ENCODE peak calls at places on chromosomes 13 and 19, in five cellular contexts. R is fibroblast of lung, J is A549, D is transverse colon, Z is upper lobe of right lung. M is an unnamed sample.

GRCh38 chr13:49938921-49939320 is 2.8 kb upstream of the SPRYD7 start:
- DNase-seq in J (no peak), Z (no peak), D (peak), R (peak), M (no peak)

GRCh38 chr13:56528040-56528760 is 612.5 kb upstream of the PRR20A start:
- DNase-seq in Z (no peak), R (no peak), D (no peak), J (no peak), M (no peak)

GRCh38 chr19:23056516-23056915 is 53.5 kb upstream of the ZNF728 start:
- DNase-seq in R (no peak), J (no peak), D (no peak), Z (no peak), M (no peak)

GRCh38 chr13:85738696-85739320 is 60.4 kb downstream of the SLITRK6 start:
- DNase-seq in R (no peak), J (no peak), D (no peak), Z (no peak), M (no peak)

GRCh38 chr19:36547001-36547732 is 19.1 kb upstream of the ZNF260 start:
- DNase-seq in Z (no peak), J (peak), D (no peak), R (peak), M (no peak)

GRCh38 chr19:35153701-35154534 is 617 bp upstream of the FXYD5 start:
- DNase-seq in J (peak), D (peak), Z (peak), R (no peak), M (peak)

GRCh38 chr19:11942843-11943108 is 17.9 kb downstream of the ZNF700 start:
- DNase-seq in J (no peak), Z (no peak), D (no peak), R (no peak), M (no peak)

GRCh38 chr13:20686863-20687579 is 16.5 kb upstream of the IL17D start:
- DNase-seq in D (no peak), J (no peak), Z (no peak), R (no peak), M (no peak)

GRCh38 chr13:111322916-111323331 is 2.5 kb downstream of the TEX29 start:
- DNase-seq in J (no peak), Z (no peak), D (no peak), R (no peak), M (peak)

GRCh38 chr19:30393046-30393445 is 20.9 kb downstream of the ZNF536 start:
- DNase-seq in D (no peak), Z (no peak), J (no peak), R (no peak), M (no peak)

GRCh38 chr13:26340812-26341211 is 86.9 kb downstream of the CDK8 start:
- DNase-seq in J (no peak), R (no peak), D (no peak), Z (no peak), M (no peak)

GRCh38 chr13:114073881-114074551 is 58.4 kb downstream of the RASA3 start:
- DNase-seq in J (no peak), Z (peak), R (no peak), D (no peak), M (no peak)

GRCh38 chr13:103799028-103799427 is 732.8 kb upstream of the SLC10A2 start:
- DNase-seq in D (no peak), R (no peak), Z (no peak), J (no peak), M (no peak)

GRCh38 chr13:50843256-50844043 is at the start of gene DLEU7:
- DNase-seq in J (no peak), D (no peak), Z (no peak), R (no peak), M (no peak)

GRCh38 chr13:39405596-39405995 is 197.4 kb downstream of the LHFPL6 start:
- DNase-seq in R (no peak), Z (no peak), D (no peak), J (no peak), M (no peak)

GRCh38 chr19:35451278-35452096 is 3.4 kb downstream of the FFAR2 start:
- DNase-seq in D (no peak), R (no peak), Z (no peak), J (no peak), M (no peak)

GRCh38 chr19:48963371-48964204 is 1.5 kb upstream of the FTL start:
- DNase-seq in J (peak), Z (peak), D (peak), R (peak), M (peak)

GRCh38 chr13:103282571-103283450 is 216.6 kb upstream of the SLC10A2 start:
- DNase-seq in R (peak), Z (no peak), J (peak), D (no peak), M (no peak)

GRCh38 chr13:110957181-110957884 is 42.5 kb upstream of the ANKRD10 start:
- DNase-seq in R (peak), D (no peak), J (peak), Z (no peak), M (no peak)

GRCh38 chr13:104382941-104383340 is 1316.7 kb upstream of the SLC10A2 start:
- DNase-seq in J (no peak), Z (no peak), D (no peak), R (peak), M (no peak)

GRCh38 chr19:6588508-6589345 is 2.2 kb downstream of the CD70 start:
- DNase-seq in D (no peak), R (no peak), Z (no peak), J (no peak), M (no peak)

GRCh38 chr13:45436332-45436731 is 18.2 kb upstream of the SLC25A30 start:
- DNase-seq in J (no peak), R (no peak), D (no peak), Z (no peak), M (no peak)

GRCh38 chr13:99468971-99469545 is 32.2 kb upstream of the TM9SF2 start:
- DNase-seq in J (no peak), D (no peak), Z (no peak), R (no peak), M (no peak)

GRCh38 chr13:109400192-109400591 is 386.2 kb downstream of the IRS2 start:
- DNase-seq in R (no peak), Z (peak), J (no peak), D (peak), M (no peak)

GRCh38 chr13:60221581-60221980 is 57.9 kb upstream of the DIAPH3 start:
- DNase-seq in Z (no peak), R (no peak), J (no peak), D (no peak), M (no peak)

GRCh38 chr13:60227168-60227567 is 63.4 kb upstream of the DIAPH3 start:
- DNase-seq in R (no peak), J (no peak), D (no peak), Z (no peak), M (no peak)

GRCh38 chr13:60230593-60230992 is 66.9 kb upstream of the DIAPH3 start:
- DNase-seq in Z (no peak), D (no peak), R (peak), J (no peak), M (no peak)

GRCh38 chr13:60229708-60230272 is 66.1 kb upstream of the DIAPH3 start:
- DNase-seq in D (no peak), R (no peak), J (no peak), Z (no peak), M (no peak)

DNA sequence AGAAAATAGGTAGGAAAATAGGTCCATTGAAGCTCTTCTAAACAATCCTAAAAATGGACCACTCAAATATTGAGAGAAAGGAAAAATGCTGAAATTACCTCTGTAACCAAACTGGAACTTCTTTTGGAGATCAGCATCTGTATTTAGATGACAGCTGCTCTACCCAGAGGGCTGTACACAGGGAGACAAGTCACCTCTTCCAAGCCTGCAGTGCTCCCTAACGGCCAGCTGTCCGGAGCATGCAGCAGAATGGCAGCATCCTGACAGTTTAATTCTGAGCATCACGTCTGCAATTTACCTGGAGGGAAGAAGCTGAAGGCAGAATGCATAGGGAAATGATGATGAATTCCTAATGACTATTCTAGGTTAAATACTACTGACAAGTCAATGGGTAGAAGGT is 62.8 kb upstream of the DIAPH3 start:
- DNase-seq in Z (no peak), J (peak), D (peak), R (peak), M (no peak)
- TF ChIP-seq CTCF in Z (no peak), J (no peak), D (no peak), R (peak), M (no peak)

GRCh38 chr19:10713317-10713716 is 4.6 kb upstream of the DNM2 start:
- DNase-seq in Z (no peak), R (no peak), J (no peak), D (peak), M (no peak)

GRCh38 chr19:10707440-10707839 is 6.2 kb downstream of the QTRT1 start:
- DNase-seq in Z (no peak), J (no peak), D (no peak), R (no peak), M (no peak)

GRCh38 chr19:10708261-10708660 is 7.0 kb downstream of the QTRT1 start:
- DNase-seq in Z (no peak), R (no peak), J (no peak), D (no peak), M (no peak)

GRCh38 chr19:10712754-10713153 is 5.1 kb upstream of the DNM2 start:
- DNase-seq in R (no peak), Z (no peak), D (peak), J (no peak), M (no peak)

DNA sequence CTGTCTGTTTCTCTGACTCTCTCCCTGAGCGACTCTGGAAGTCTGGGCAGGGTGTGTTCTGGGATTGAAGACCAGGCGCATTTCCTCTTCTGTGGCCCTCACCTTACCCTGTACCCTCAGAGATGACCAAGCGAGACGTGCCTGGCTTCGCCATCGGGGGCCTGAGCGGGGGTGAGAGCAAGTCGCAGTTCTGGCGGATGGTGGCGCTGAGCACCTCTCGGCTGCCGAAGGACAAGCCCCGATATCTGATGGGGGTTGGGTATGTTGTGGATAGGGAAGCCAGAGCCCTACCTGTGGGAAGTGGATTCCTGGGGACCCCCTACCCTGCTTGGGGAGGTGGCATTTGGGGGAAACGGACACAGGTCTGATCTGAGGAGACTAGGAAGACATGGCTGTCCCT is 5.8 kb upstream of the DNM2 start:
- DNase-seq in J (no peak), Z (no peak), R (no peak), D (peak), M (no peak)
- TF ChIP-seq CTCF in J (no peak), Z (no peak), R (no peak), D (peak), M (no peak)

GRCh38 chr13:74015137-74015536 is 119.1 kb downstream of the KLF12 start:
- DNase-seq in Z (no peak), D (no peak), R (peak), J (no peak), M (no peak)
- TF ChIP-seq CTCF in Z (peak), D (peak), R (no peak), J (peak), M (no peak)

GRCh38 chr19:44697670-44698034 is 1.3 kb upstream of the CEACAM16 start:
- DNase-seq in R (no peak), J (no peak), Z (no peak), D (no peak), M (no peak)

GRCh38 chr19:44696939-44697669 is 1.8 kb upstream of the CEACAM16 start:
- DNase-seq in R (no peak), J (no peak), D (no peak), Z (peak), M (no peak)

GRCh38 chr19:44692379-44692721 is 6.6 kb upstream of the CEACAM16 start:
- DNase-seq in R (no peak), D (no peak), J (no peak), Z (no peak), M (no peak)

GRCh38 chr19:44690131-44690440 is 8.9 kb upstream of the CEACAM16 start:
- DNase-seq in Z (no peak), R (no peak), D (no peak), J (no peak), M (no peak)

DNA sequence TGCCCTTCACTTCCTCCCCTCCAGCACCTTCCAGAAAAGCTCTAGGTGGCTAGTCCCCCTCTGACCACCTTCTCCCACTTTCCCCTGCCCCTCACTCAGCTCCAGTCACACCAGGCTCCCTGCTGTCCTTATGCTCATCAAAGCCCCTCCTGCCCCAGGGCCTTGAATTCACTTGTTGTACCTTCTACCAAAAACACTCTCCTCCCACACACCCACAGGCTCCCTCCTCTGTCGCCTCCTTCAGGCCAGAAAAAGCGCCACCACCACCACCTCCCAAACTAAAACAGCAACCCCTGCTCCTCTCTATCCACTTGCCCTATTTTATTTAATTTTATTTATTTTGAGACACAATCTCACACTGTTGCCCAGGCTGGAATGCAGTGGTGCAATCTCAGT is 4.8 kb upstream of the CEACAM16 start:
- DNase-seq in D (no peak), R (no peak), J (no peak), Z (no peak), M (no peak)
- TF ChIP-seq CTCF in D (no peak), R (peak), J (peak), Z (peak), M (peak)

DNA sequence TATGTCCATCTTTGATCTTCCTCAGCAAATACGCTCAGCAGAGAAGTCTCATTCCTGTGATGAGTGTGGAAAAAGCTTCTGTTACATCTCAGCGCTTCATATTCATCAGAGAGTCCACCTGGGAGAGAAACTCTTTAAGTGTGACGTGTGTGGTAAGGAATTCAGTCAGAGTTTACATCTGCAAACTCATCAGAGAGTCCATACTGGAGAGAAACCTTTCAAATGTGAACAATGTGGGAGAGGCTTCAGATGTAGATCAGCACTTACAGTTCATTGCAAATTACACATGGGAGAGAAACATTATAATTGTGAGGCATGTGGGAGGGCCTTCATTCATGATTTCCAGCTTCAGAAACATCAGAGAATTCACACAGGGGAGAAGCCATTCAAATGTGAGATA is 5.7 kb upstream of the ZNF284 start:
- DNase-seq in Z (no peak), D (no peak), R (no peak), J (no peak), M (no peak)
- TF ChIP-seq CTCF in Z (no peak), D (no peak), R (no peak), J (no peak), M (no peak)

DNA sequence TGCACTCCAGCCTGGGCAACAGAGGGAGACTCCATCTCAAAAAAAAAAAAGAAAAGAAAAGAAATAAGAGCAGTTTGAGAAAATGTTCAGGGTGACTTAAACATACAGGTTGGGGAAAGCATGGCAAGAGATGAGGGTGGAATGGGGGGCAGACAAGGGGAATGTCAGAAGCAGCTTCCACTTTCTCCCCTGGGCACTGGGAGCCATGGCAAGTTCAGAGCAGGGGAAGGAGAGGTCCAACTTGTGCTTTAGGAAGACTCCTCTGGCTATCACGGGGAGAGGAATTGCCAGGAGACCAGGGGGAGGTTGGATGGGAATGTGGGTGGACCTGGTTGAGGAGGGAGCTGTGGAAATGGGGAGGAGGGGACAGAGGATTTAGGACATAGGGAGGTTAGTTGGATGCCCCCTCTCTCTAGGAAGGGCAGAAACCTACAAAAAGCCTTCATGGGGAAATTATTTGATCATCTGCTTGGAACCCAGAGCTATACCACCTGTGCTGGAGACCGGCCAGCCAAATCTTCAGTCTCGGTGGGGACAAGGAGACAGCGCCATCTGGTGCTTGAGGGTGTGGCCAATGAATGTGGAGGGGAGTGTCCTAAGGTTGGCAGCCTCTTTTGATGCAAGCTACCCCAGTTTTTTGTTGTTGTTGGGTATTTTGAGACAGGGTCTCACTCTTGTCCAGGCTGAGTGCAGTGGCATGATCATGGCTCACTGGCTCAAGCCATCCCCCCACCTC is 7.3 kb upstream of the STRN4 start:
- DNase-seq in R (no peak), D (peak), Z (no peak), J (peak), M (no peak)
- TF ChIP-seq CTCF in R (no peak), D (peak), Z (peak), J (peak), M (peak)

GRCh38 chr19:10566408-10566657 is 523 bp upstream of the KRI1 start:
- DNase-seq in J (no peak), R (no peak), D (no peak), Z (no peak), M (no peak)

GRCh38 chr19:10565567-10566407 is at the start of gene KRI1:
- DNase-seq in J (peak), Z (peak), D (peak), R (peak), M (peak)

GRCh38 chr19:10562609-10563008 is 3.2 kb downstream of the KRI1 start:
- DNase-seq in R (no peak), D (no peak), Z (no peak), J (no peak), M (no peak)

GRCh38 chr19:10566658-10567410 is 1.0 kb upstream of the KRI1 start:
- DNase-seq in R (no peak), D (peak), Z (no peak), J (no peak), M (no peak)

GRCh38 chr19:10565028-10565566 is 713 bp downstream of the KRI1 start:
- DNase-seq in J (peak), R (peak), D (peak), Z (peak), M (no peak)
- TF ChIP-seq CTCF in J (no peak), R (peak), D (no peak), Z (no peak), M (no peak)

GRCh38 chr19:13843104-13843921 is 33.6 kb upstream of the NANOS3 start:
- DNase-seq in Z (peak), J (peak), D (peak), R (no peak), M (no peak)

GRCh38 chr19:13841339-13842293 is 35.3 kb upstream of the NANOS3 start:
- DNase-seq in J (peak), Z (peak), D (peak), R (no peak), M (no peak)

GRCh38 chr19:13846533-13847032 is 30.4 kb upstream of the NANOS3 start:
- DNase-seq in Z (peak), R (peak), D (peak), J (peak), M (peak)

GRCh38 chr19:13842294-13843103 is 34.4 kb upstream of the NANOS3 start:
- DNase-seq in D (peak), Z (peak), R (peak), J (peak), M (peak)

DNA sequence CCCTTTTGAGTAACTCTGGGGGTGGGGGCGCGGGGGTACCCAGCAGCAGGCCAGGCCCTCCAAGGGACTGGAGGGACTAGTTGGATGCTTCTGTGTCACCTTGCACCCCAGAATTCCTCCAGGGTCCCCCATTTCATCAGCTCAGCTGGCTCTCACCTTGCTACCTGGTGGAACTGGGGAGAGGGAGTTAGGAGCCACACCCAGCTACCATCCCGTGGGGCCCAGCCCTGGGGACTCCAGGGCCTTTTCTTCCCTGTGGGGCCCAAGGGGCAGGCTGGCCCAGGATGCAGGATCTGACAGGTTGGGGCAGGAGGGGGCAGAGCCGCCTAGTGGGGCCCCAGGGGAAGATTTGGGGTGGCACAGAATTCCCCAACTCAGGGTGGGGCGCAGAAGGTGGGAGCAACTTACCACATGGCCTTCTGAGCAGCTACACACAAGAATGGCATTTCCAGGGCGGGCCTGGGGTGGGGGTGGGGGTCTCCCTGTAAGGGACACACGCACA is 32.8 kb upstream of the NANOS3 start:
- DNase-seq in D (no peak), J (peak), R (no peak), Z (no peak), M (no peak)
- TF ChIP-seq CTCF in D (no peak), J (no peak), R (no peak), Z (no peak), M (no peak)

M was measured in CD14-positive monocyte.